ENCODE peak calls at places on chromosomes 4 and X, in five cellular contexts. I is iris pigment epithelial cell, P is iPS-NIHi11, L is PC-9, G is AG10803. Y is an unnamed sample.

GRCh38 chr4:37139987-37140386 is 104.6 kb upstream of the NWD2 start:
- DNase-seq in I (no peak), P (no peak), L (no peak), G (no peak), Y (no peak)

GRCh38 chrX:78759081-78759480 is 11.6 kb downstream of the LPAR4 start:
- DNase-seq in I (no peak), P (no peak), L (no peak), G (no peak), Y (no peak)

GRCh38 chrX:97399400-97399799 is 515.7 kb downstream of the RPA4 start:
- DNase-seq in I (peak), P (no peak), L (no peak), G (peak), Y (no peak)

GRCh38 chrX:72479324-72480274 is 93.0 kb downstream of the HDAC8 start:
- DNase-seq in I (no peak), P (no peak), L (no peak), G (no peak), Y (peak)

GRCh38 chr4:52550186-52550585 is 108.9 kb downstream of the USP46 start:
- DNase-seq in I (peak), P (peak), L (no peak), G (no peak), Y (no peak)

GRCh38 chr4:125736057-125736456 is 421.3 kb downstream of the FAT4 start:
- DNase-seq in I (peak), P (peak), L (peak), G (peak), Y (no peak)

GRCh38 chr4:163540977-163541376 is 46.5 kb downstream of the TMA16 start:
- DNase-seq in I (peak), P (no peak), L (no peak), G (peak), Y (no peak)

GRCh38 chrX:18654873-18655836 is 16.8 kb downstream of the RS1 start:
- DNase-seq in I (peak), P (no peak), L (no peak), G (no peak), Y (peak)

GRCh38 chrX:65601126-65601525 is 66.3 kb upstream of the MSN start:
- DNase-seq in I (no peak), P (no peak), L (no peak), G (no peak), Y (no peak)

GRCh38 chr4:42515156-42515884 is 118.0 kb downstream of the SHISA3 start:
- DNase-seq in I (no peak), P (peak), L (no peak), G (peak), Y (peak)

GRCh38 chr4:89101256-89102161 is 9.8 kb upstream of the TIGD2 start:
- DNase-seq in I (peak), P (no peak), L (no peak), G (no peak), Y (no peak)

GRCh38 chr4:140012688-140013087 is 141.3 kb downstream of the MAML3 start:
- DNase-seq in I (peak), P (peak), L (peak), G (peak), Y (peak)

GRCh38 chr4:76016383-76016782 is 6.9 kb downstream of the CXCL10 start:
- DNase-seq in I (no peak), P (no peak), L (peak), G (no peak), Y (peak)

GRCh38 chrX:54825716-54826428 is 18.3 kb downstream of the MAGED2 start:
- DNase-seq in I (no peak), P (no peak), L (no peak), G (no peak), Y (peak)

GRCh38 chrX:154748712-154749339 is 2.1 kb downstream of the GAB3 start:
- DNase-seq in I (peak), P (peak), L (peak), G (no peak), Y (peak)

GRCh38 chrX:85922821-85923220 is 124.5 kb downstream of the CHM start:
- DNase-seq in I (peak), P (no peak), L (no peak), G (peak), Y (no peak)

GRCh38 chrX:113743069-113743468 is 840.8 kb upstream of the HTR2C start:
- DNase-seq in I (no peak), P (no peak), L (no peak), G (no peak), Y (no peak)

GRCh38 chr4:107261241-107261874 is 225.2 kb upstream of the DKK2 start:
- DNase-seq in I (peak), P (no peak), L (no peak), G (peak), Y (no peak)

GRCh38 chrX:7927259-7928167 is at the start of gene PNPLA4:
- DNase-seq in I (peak), P (peak), L (peak), G (peak), Y (peak)

GRCh38 chr4:113146876-113147358 is 97.5 kb downstream of the ANK2 start:
- DNase-seq in I (no peak), P (no peak), L (no peak), G (peak), Y (no peak)

GRCh38 chr4:99815597-99816011 is 1.0 kb upstream of the DAPP1 start:
- DNase-seq in I (peak), P (peak), L (peak), G (no peak), Y (no peak)

GRCh38 chr4:18020145-18020670 is 1.3 kb downstream of the LCORL start:
- DNase-seq in I (peak), P (no peak), L (peak), G (peak), Y (no peak)

GRCh38 chr4:126583509-126583908 is 1049.2 kb upstream of the INTU start:
- DNase-seq in I (peak), P (peak), L (no peak), G (peak), Y (peak)

GRCh38 chr4:77376788-77377460 is 219.9 kb downstream of the CCNG2 start:
- DNase-seq in I (no peak), P (peak), L (no peak), G (no peak), Y (no peak)

GRCh38 chr4:119212251-119212963 is at the start of gene USP53:
- DNase-seq in I (peak), P (peak), L (peak), G (peak), Y (peak)

Y was measured in ELF-1.